ENCODE peak calls at places on chromosomes 12 and 14, in seven cellular contexts. One of them, this sample, is unnamed.

GRCh38 chr12:130620756-130621155 is 95.3 kb downstream of the RIMBP2 start:
- DNase-seq in left ventricle myocardium inferior: no peak
- DNase-seq in ovary: no peak
- DNase-seq in cardiac fibroblast: no peak
- DNase-seq in HepG2: no peak
- DNase-seq in astrocyte of the cerebellum: no peak
- DNase-seq in PC-3: no peak
- DNase-seq in this sample: no peak

GRCh38 chr14:80587096-80587724 is 354.3 kb downstream of the CEP128 start:
- DNase-seq in left ventricle myocardium inferior: no peak
- DNase-seq in ovary: no peak
- DNase-seq in cardiac fibroblast: peak; percentile 69
- DNase-seq in HepG2: peak; percentile 30
- DNase-seq in astrocyte of the cerebellum: peak; percentile 31
- DNase-seq in PC-3: peak; percentile 66
- DNase-seq in this sample: no peak

GRCh38 chr14:91225025-91225424 is 19.5 kb downstream of the GPR68 start:
- DNase-seq in left ventricle myocardium inferior: no peak
- DNase-seq in ovary: no peak
- DNase-seq in cardiac fibroblast: no peak
- DNase-seq in HepG2: no peak
- DNase-seq in astrocyte of the cerebellum: no peak
- DNase-seq in PC-3: peak; percentile 37
- DNase-seq in this sample: no peak

GRCh38 chr12:25194211-25194610 is 749 bp downstream of the DNAI7 start:
- DNase-seq in left ventricle myocardium inferior: no peak
- DNase-seq in ovary: no peak
- DNase-seq in cardiac fibroblast: no peak
- DNase-seq in HepG2: no peak
- DNase-seq in astrocyte of the cerebellum: no peak
- DNase-seq in PC-3: no peak
- DNase-seq in this sample: no peak

GRCh38 chr12:124737040-124737419 is 126.6 kb downstream of the SCARB1 start:
- DNase-seq in left ventricle myocardium inferior: no peak
- DNase-seq in ovary: no peak
- DNase-seq in cardiac fibroblast: no peak
- DNase-seq in HepG2: no peak
- DNase-seq in astrocyte of the cerebellum: no peak
- DNase-seq in PC-3: peak; percentile 45
- DNase-seq in this sample: no peak

GRCh38 chr12:43579240-43579639 is 27.2 kb upstream of the ADAMTS20 start:
- DNase-seq in left ventricle myocardium inferior: no peak
- DNase-seq in ovary: no peak
- DNase-seq in cardiac fibroblast: no peak
- DNase-seq in HepG2: no peak
- DNase-seq in astrocyte of the cerebellum: no peak
- DNase-seq in PC-3: no peak
- DNase-seq in this sample: no peak

GRCh38 chr12:32290411-32290810 is 108.9 kb upstream of the FGD4 start:
- DNase-seq in left ventricle myocardium inferior: no peak
- DNase-seq in ovary: no peak
- DNase-seq in cardiac fibroblast: peak; percentile 20
- DNase-seq in HepG2: no peak
- DNase-seq in astrocyte of the cerebellum: no peak
- DNase-seq in PC-3: peak; percentile 30
- DNase-seq in this sample: no peak

GRCh38 chr14:105733081-105734065 is 207.0 kb downstream of the TMEM121 start:
- DNase-seq in left ventricle myocardium inferior: no peak
- DNase-seq in ovary: no peak
- DNase-seq in cardiac fibroblast: no peak
- DNase-seq in HepG2: no peak
- DNase-seq in astrocyte of the cerebellum: no peak
- DNase-seq in PC-3: no peak
- DNase-seq in this sample: no peak

GRCh38 chr14:87992349-87992719 is 648 bp downstream of the GALC start:
- DNase-seq in left ventricle myocardium inferior: no peak
- DNase-seq in ovary: no peak
- DNase-seq in cardiac fibroblast: peak; percentile 27
- DNase-seq in HepG2: no peak
- DNase-seq in astrocyte of the cerebellum: no peak
- DNase-seq in PC-3: no peak
- DNase-seq in this sample: no peak

GRCh38 chr12:107091989-107092641 is 1.2 kb downstream of the CRY1 start:
- DNase-seq in left ventricle myocardium inferior: no peak
- DNase-seq in ovary: peak; percentile 35
- DNase-seq in cardiac fibroblast: peak; percentile 97
- DNase-seq in HepG2: peak; percentile 86
- DNase-seq in astrocyte of the cerebellum: peak; percentile 95
- DNase-seq in PC-3: peak; percentile 97
- DNase-seq in this sample: peak; percentile 84

GRCh38 chr12:67302162-67302561 is 33.0 kb downstream of the CAND1 start:
- DNase-seq in left ventricle myocardium inferior: no peak
- DNase-seq in ovary: no peak
- DNase-seq in cardiac fibroblast: no peak
- DNase-seq in HepG2: no peak
- DNase-seq in astrocyte of the cerebellum: no peak
- DNase-seq in PC-3: no peak
- DNase-seq in this sample: peak; percentile 0

GRCh38 chr12:117498256-117498655 is 136.8 kb upstream of the NOS1 start:
- DNase-seq in left ventricle myocardium inferior: no peak
- DNase-seq in ovary: no peak
- DNase-seq in cardiac fibroblast: no peak
- DNase-seq in HepG2: no peak
- DNase-seq in astrocyte of the cerebellum: no peak
- DNase-seq in PC-3: no peak
- DNase-seq in this sample: no peak

GRCh38 chr12:52636592-52637258 is 15.3 kb downstream of the KRT2 start:
- DNase-seq in left ventricle myocardium inferior: no peak
- DNase-seq in ovary: no peak
- DNase-seq in cardiac fibroblast: no peak
- DNase-seq in HepG2: no peak
- DNase-seq in astrocyte of the cerebellum: no peak
- DNase-seq in PC-3: no peak
- DNase-seq in this sample: no peak

GRCh38 chr14:22839159-22839779 is 2.9 kb downstream of the MMP14 start:
- DNase-seq in left ventricle myocardium inferior: no peak
- DNase-seq in ovary: peak; percentile 55
- DNase-seq in cardiac fibroblast: peak; percentile 71
- DNase-seq in HepG2: no peak
- DNase-seq in astrocyte of the cerebellum: no peak
- DNase-seq in PC-3: no peak
- DNase-seq in this sample: no peak

GRCh38 chr12:89622115-89622514 is 86.5 kb downstream of the ATP2B1 start:
- DNase-seq in left ventricle myocardium inferior: no peak
- DNase-seq in ovary: no peak
- DNase-seq in cardiac fibroblast: peak; percentile 23
- DNase-seq in HepG2: no peak
- DNase-seq in astrocyte of the cerebellum: no peak
- DNase-seq in PC-3: no peak
- DNase-seq in this sample: no peak

GRCh38 chr12:109377139-109377685 is 29.5 kb downstream of the MYO1H start:
- DNase-seq in left ventricle myocardium inferior: no peak
- DNase-seq in ovary: no peak
- DNase-seq in cardiac fibroblast: no peak
- DNase-seq in HepG2: no peak
- DNase-seq in astrocyte of the cerebellum: no peak
- DNase-seq in PC-3: no peak
- DNase-seq in this sample: no peak

GRCh38 chr12:13882176-13882575 is 99.2 kb downstream of the GRIN2B start:
- DNase-seq in left ventricle myocardium inferior: no peak
- DNase-seq in ovary: no peak
- DNase-seq in cardiac fibroblast: no peak
- DNase-seq in HepG2: no peak
- DNase-seq in astrocyte of the cerebellum: no peak
- DNase-seq in PC-3: no peak
- DNase-seq in this sample: no peak

GRCh38 chr12:90653051-90653450 is 301.9 kb downstream of the CCER1 start:
- DNase-seq in left ventricle myocardium inferior: no peak
- DNase-seq in ovary: no peak
- DNase-seq in cardiac fibroblast: no peak
- DNase-seq in HepG2: no peak
- DNase-seq in astrocyte of the cerebellum: no peak
- DNase-seq in PC-3: no peak
- DNase-seq in this sample: peak; percentile 85

GRCh38 chr12:25372969-25373368 is 122.2 kb upstream of the KRAS start:
- DNase-seq in left ventricle myocardium inferior: no peak
- DNase-seq in ovary: no peak
- DNase-seq in cardiac fibroblast: no peak
- DNase-seq in HepG2: no peak
- DNase-seq in astrocyte of the cerebellum: no peak
- DNase-seq in PC-3: no peak
- DNase-seq in this sample: no peak

GRCh38 chr12:95207407-95207806 is 9.9 kb downstream of the FGD6 start:
- DNase-seq in left ventricle myocardium inferior: no peak
- DNase-seq in ovary: no peak
- DNase-seq in cardiac fibroblast: no peak
- DNase-seq in HepG2: no peak
- DNase-seq in astrocyte of the cerebellum: no peak
- DNase-seq in PC-3: no peak
- DNase-seq in this sample: no peak

GRCh38 chr12:95204141-95204866 is 13.0 kb downstream of the FGD6 start:
- DNase-seq in left ventricle myocardium inferior: no peak
- DNase-seq in ovary: peak; percentile 74
- DNase-seq in cardiac fibroblast: peak; percentile 92
- DNase-seq in HepG2: no peak
- DNase-seq in astrocyte of the cerebellum: peak; percentile 19
- DNase-seq in PC-3: peak; percentile 97
- DNase-seq in this sample: peak; percentile 97

GRCh38 chr12:95206916-95207315 is 10.4 kb downstream of the FGD6 start:
- DNase-seq in left ventricle myocardium inferior: no peak
- DNase-seq in ovary: no peak
- DNase-seq in cardiac fibroblast: no peak
- DNase-seq in HepG2: no peak
- DNase-seq in astrocyte of the cerebellum: no peak
- DNase-seq in PC-3: no peak
- DNase-seq in this sample: no peak

GRCh38 chr12:95205016-95205415 is 12.3 kb downstream of the FGD6 start:
- DNase-seq in left ventricle myocardium inferior: no peak
- DNase-seq in ovary: no peak
- DNase-seq in cardiac fibroblast: no peak
- DNase-seq in HepG2: no peak
- DNase-seq in astrocyte of the cerebellum: no peak
- DNase-seq in PC-3: no peak
- DNase-seq in this sample: no peak

DNA sequence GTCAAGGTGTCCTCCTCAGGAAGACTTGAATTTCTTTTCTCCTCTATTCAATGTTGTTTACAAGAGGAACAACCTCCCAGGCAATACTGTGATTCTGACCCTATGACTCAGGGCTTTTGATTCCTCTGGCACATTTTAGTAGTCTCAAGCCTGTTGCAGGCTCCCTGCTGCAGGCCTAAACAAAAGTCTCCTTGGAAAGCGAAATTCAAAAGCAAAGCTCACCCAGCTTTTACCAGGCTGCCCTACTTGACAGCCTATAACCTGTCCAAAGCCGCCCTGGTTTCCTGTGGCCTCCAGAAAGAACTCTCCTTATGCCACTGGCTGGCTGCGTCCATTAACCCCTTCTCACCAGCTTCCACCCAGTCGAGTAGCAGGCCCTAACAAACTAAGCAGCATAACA is 11.6 kb downstream of the FGD6 start:
- DNase-seq in left ventricle myocardium inferior: no peak
- DNase-seq in ovary: peak; percentile 48
- DNase-seq in cardiac fibroblast: peak; percentile 89
- DNase-seq in HepG2: no peak
- DNase-seq in astrocyte of the cerebellum: peak; percentile 71
- DNase-seq in PC-3: peak; percentile 80
- DNase-seq in this sample: peak; percentile 74
- H3K4me3 ChIP-seq in left ventricle myocardium inferior: peak overlapping the region; percentile 6
- H3K4me3 ChIP-seq in ovary: no peak overlapping the region
- H3K4me3 ChIP-seq in cardiac fibroblast: no peak overlapping the region
- H3K4me3 ChIP-seq in HepG2: no peak overlapping the region
- H3K4me3 ChIP-seq in astrocyte of the cerebellum: no peak overlapping the region
- H3K4me3 ChIP-seq in PC-3: peak overlapping the region; percentile 19
- H3K4me3 ChIP-seq in this sample: no peak overlapping the region

DNA sequence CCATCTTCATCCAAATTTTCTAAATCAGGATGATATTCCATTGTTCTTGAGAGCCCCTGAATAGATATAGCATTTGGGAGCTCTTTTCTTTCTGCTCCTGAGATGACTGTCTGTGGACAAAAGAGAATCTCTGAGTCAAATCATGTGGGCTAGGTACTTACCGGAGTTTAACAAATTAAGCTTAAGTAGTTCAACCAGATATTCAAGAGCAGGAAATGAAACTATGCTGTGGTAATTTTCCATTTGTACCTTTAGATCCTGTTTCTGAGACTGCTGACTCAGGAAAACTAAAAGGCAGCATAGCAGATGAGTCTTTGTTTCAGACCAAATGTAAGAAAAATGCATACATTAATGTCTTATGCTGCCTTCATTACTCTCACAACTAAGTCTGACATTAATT is at the start of gene CLEC7A:
- DNase-seq in left ventricle myocardium inferior: no peak
- DNase-seq in ovary: no peak
- DNase-seq in cardiac fibroblast: no peak
- DNase-seq in HepG2: no peak
- DNase-seq in astrocyte of the cerebellum: no peak
- DNase-seq in PC-3: peak; percentile 48
- DNase-seq in this sample: no peak
- H3K4me3 ChIP-seq in left ventricle myocardium inferior: peak within 1 kb of the TSS; percentile 35
- H3K4me3 ChIP-seq in ovary: no peak within 1 kb of the TSS
- H3K4me3 ChIP-seq in cardiac fibroblast: no peak within 1 kb of the TSS
- H3K4me3 ChIP-seq in HepG2: no peak within 1 kb of the TSS
- H3K4me3 ChIP-seq in astrocyte of the cerebellum: no peak within 1 kb of the TSS
- H3K4me3 ChIP-seq in PC-3: no peak within 1 kb of the TSS
- H3K4me3 ChIP-seq in this sample: no peak within 1 kb of the TSS

GRCh38 chr14:61470954-61471279 is 149.5 kb downstream of the PRKCH start:
- DNase-seq in left ventricle myocardium inferior: no peak
- DNase-seq in ovary: no peak
- DNase-seq in cardiac fibroblast: no peak
- DNase-seq in HepG2: no peak
- DNase-seq in astrocyte of the cerebellum: no peak
- DNase-seq in PC-3: no peak
- DNase-seq in this sample: no peak
- H3K4me3 ChIP-seq in left ventricle myocardium inferior: peak overlapping the region; percentile 52
- H3K4me3 ChIP-seq in ovary: no peak overlapping the region
- H3K4me3 ChIP-seq in cardiac fibroblast: no peak overlapping the region
- H3K4me3 ChIP-seq in HepG2: no peak overlapping the region
- H3K4me3 ChIP-seq in astrocyte of the cerebellum: no peak overlapping the region
- H3K4me3 ChIP-seq in PC-3: no peak overlapping the region
- H3K4me3 ChIP-seq in this sample: no peak overlapping the region

GRCh38 chr14:59252772-59253500 is 64.5 kb downstream of the DAAM1 start:
- DNase-seq in left ventricle myocardium inferior: no peak
- DNase-seq in ovary: peak; percentile 28
- DNase-seq in cardiac fibroblast: peak; percentile 82
- DNase-seq in HepG2: no peak
- DNase-seq in astrocyte of the cerebellum: no peak
- DNase-seq in PC-3: no peak
- DNase-seq in this sample: no peak

GRCh38 chr14:59254911-59255545 is 66.6 kb downstream of the DAAM1 start:
- DNase-seq in left ventricle myocardium inferior: no peak
- DNase-seq in ovary: peak; percentile 32
- DNase-seq in cardiac fibroblast: peak; percentile 93
- DNase-seq in HepG2: no peak
- DNase-seq in astrocyte of the cerebellum: no peak
- DNase-seq in PC-3: no peak
- DNase-seq in this sample: no peak

GRCh38 chr14:59251811-59252771 is 63.6 kb downstream of the DAAM1 start:
- DNase-seq in left ventricle myocardium inferior: no peak
- DNase-seq in ovary: no peak
- DNase-seq in cardiac fibroblast: peak; percentile 85
- DNase-seq in HepG2: no peak
- DNase-seq in astrocyte of the cerebellum: peak; percentile 77
- DNase-seq in PC-3: no peak
- DNase-seq in this sample: no peak

GRCh38 chr14:59253527-59253926 is 65.1 kb downstream of the DAAM1 start:
- DNase-seq in left ventricle myocardium inferior: no peak
- DNase-seq in ovary: no peak
- DNase-seq in cardiac fibroblast: no peak
- DNase-seq in HepG2: no peak
- DNase-seq in astrocyte of the cerebellum: no peak
- DNase-seq in PC-3: no peak
- DNase-seq in this sample: no peak

GRCh38 chr14:59254146-59254910 is 65.9 kb downstream of the DAAM1 start:
- DNase-seq in left ventricle myocardium inferior: peak; percentile 74
- DNase-seq in ovary: peak; percentile 71
- DNase-seq in cardiac fibroblast: peak; percentile 95
- DNase-seq in HepG2: no peak
- DNase-seq in astrocyte of the cerebellum: peak; percentile 86
- DNase-seq in PC-3: peak; percentile 73
- DNase-seq in this sample: peak; percentile 97
- H3K4me3 ChIP-seq in left ventricle myocardium inferior: peak overlapping the region; percentile 14
- H3K4me3 ChIP-seq in ovary: no peak overlapping the region
- H3K4me3 ChIP-seq in cardiac fibroblast: no peak overlapping the region
- H3K4me3 ChIP-seq in HepG2: no peak overlapping the region
- H3K4me3 ChIP-seq in astrocyte of the cerebellum: no peak overlapping the region
- H3K4me3 ChIP-seq in PC-3: no peak overlapping the region
- H3K4me3 ChIP-seq in this sample: no peak overlapping the region